ENCODE peak calls at places on chromosome 6, in nine cellular contexts. One of them, this sample, is unnamed.
A peak's percentile ranks its signal among the peaks of the same experiment; 100 is the strongest.

GRCh38 chr6:140932909-140933308 is 1199.8 kb upstream of the GJE1 start:
- DNase-seq in lung microvascular endothelial cell: no peak
- DNase-seq in kidney tubule cell: no peak
- DNase-seq in brain microvascular endothelial cell: no peak
- DNase-seq in IMR-90: no peak
- DNase-seq in NCI-H2081: no peak
- DNase-seq in amygdala: no peak
- DNase-seq in CD4-positive, alpha-beta T cell: no peak
- DNase-seq in fibroblast of the conjunctiva: no peak
- DNase-seq in this sample: no peak

GRCh38 chr6:37170273-37171140 is 555 bp downstream of the PIM1 start:
- DNase-seq in lung microvascular endothelial cell: peak; percentile 8
- DNase-seq in kidney tubule cell: peak; percentile 66
- DNase-seq in brain microvascular endothelial cell: peak; percentile 35
- DNase-seq in IMR-90: peak; percentile 28
- DNase-seq in NCI-H2081: peak; percentile 61
- DNase-seq in amygdala: no peak
- DNase-seq in CD4-positive, alpha-beta T cell: peak; percentile 37
- DNase-seq in fibroblast of the conjunctiva: no peak
- DNase-seq in this sample: peak; percentile 74

GRCh38 chr6:33781105-33781975 is 7.6 kb downstream of the LEMD2 start:
- DNase-seq in lung microvascular endothelial cell: no peak
- DNase-seq in kidney tubule cell: peak; percentile 86
- DNase-seq in brain microvascular endothelial cell: peak; percentile 46
- DNase-seq in IMR-90: no peak
- DNase-seq in NCI-H2081: no peak
- DNase-seq in amygdala: no peak
- DNase-seq in CD4-positive, alpha-beta T cell: no peak
- DNase-seq in fibroblast of the conjunctiva: no peak
- DNase-seq in this sample: no peak

GRCh38 chr6:51559059-51559458 is 528.4 kb downstream of the PKHD1 start:
- DNase-seq in lung microvascular endothelial cell: no peak
- DNase-seq in kidney tubule cell: peak; percentile 38
- DNase-seq in brain microvascular endothelial cell: no peak
- DNase-seq in IMR-90: no peak
- DNase-seq in NCI-H2081: peak; percentile 3
- DNase-seq in amygdala: no peak
- DNase-seq in CD4-positive, alpha-beta T cell: no peak
- DNase-seq in fibroblast of the conjunctiva: no peak
- DNase-seq in this sample: no peak

GRCh38 chr6:119986934-119987549 is 637.5 kb upstream of the MAN1A1 start:
- DNase-seq in lung microvascular endothelial cell: no peak
- DNase-seq in kidney tubule cell: no peak
- DNase-seq in brain microvascular endothelial cell: no peak
- DNase-seq in IMR-90: no peak
- DNase-seq in NCI-H2081: no peak
- DNase-seq in amygdala: no peak
- DNase-seq in CD4-positive, alpha-beta T cell: no peak
- DNase-seq in fibroblast of the conjunctiva: no peak
- DNase-seq in this sample: no peak

GRCh38 chr6:57193177-57193576 is 21.1 kb downstream of the BAG2 start:
- DNase-seq in lung microvascular endothelial cell: no peak
- DNase-seq in kidney tubule cell: no peak
- DNase-seq in brain microvascular endothelial cell: no peak
- DNase-seq in IMR-90: peak; percentile 31
- DNase-seq in NCI-H2081: no peak
- DNase-seq in amygdala: no peak
- DNase-seq in CD4-positive, alpha-beta T cell: no peak
- DNase-seq in fibroblast of the conjunctiva: no peak
- DNase-seq in this sample: no peak

GRCh38 chr6:38459291-38459690 is 180.4 kb downstream of the BTBD9 start:
- DNase-seq in lung microvascular endothelial cell: no peak
- DNase-seq in kidney tubule cell: peak; percentile 2
- DNase-seq in brain microvascular endothelial cell: peak; percentile 70
- DNase-seq in IMR-90: peak; percentile 69
- DNase-seq in NCI-H2081: no peak
- DNase-seq in amygdala: no peak
- DNase-seq in CD4-positive, alpha-beta T cell: no peak
- DNase-seq in fibroblast of the conjunctiva: peak; percentile 10
- DNase-seq in this sample: peak; percentile 11

GRCh38 chr6:53593001-53593488 is 48.1 kb upstream of the GCLC start:
- DNase-seq in lung microvascular endothelial cell: no peak
- DNase-seq in kidney tubule cell: peak; percentile 69
- DNase-seq in brain microvascular endothelial cell: peak; percentile 13
- DNase-seq in IMR-90: peak; percentile 79
- DNase-seq in NCI-H2081: no peak
- DNase-seq in amygdala: no peak
- DNase-seq in CD4-positive, alpha-beta T cell: no peak
- DNase-seq in fibroblast of the conjunctiva: no peak
- DNase-seq in this sample: peak; percentile 40

GRCh38 chr6:36840471-36841461 is 1.5 kb upstream of the CPNE5 start:
- DNase-seq in lung microvascular endothelial cell: no peak
- DNase-seq in kidney tubule cell: no peak
- DNase-seq in brain microvascular endothelial cell: no peak
- DNase-seq in IMR-90: no peak
- DNase-seq in NCI-H2081: no peak
- DNase-seq in amygdala: no peak
- DNase-seq in CD4-positive, alpha-beta T cell: no peak
- DNase-seq in fibroblast of the conjunctiva: no peak
- DNase-seq in this sample: no peak

GRCh38 chr6:89525786-89526562 is 93.0 kb downstream of the ANKRD6 start:
- DNase-seq in lung microvascular endothelial cell: no peak
- DNase-seq in kidney tubule cell: no peak
- DNase-seq in brain microvascular endothelial cell: no peak
- DNase-seq in IMR-90: no peak
- DNase-seq in NCI-H2081: no peak
- DNase-seq in amygdala: no peak
- DNase-seq in CD4-positive, alpha-beta T cell: no peak
- DNase-seq in fibroblast of the conjunctiva: no peak
- DNase-seq in this sample: no peak

This sample was measured in RKO.